ENCODE peak calls at places on chromosomes 4 and X, in nine cellular contexts. J, C, E, L, W, Q, Z, M and N are unnamed samples.

GRCh38 chrX:151735219-151735618 is 673 bp downstream of the CNGA2 start:
- DNase-seq in L (no peak), Q (no peak), C (no peak), W (no peak), E (no peak), Z (no peak), M (no peak), J (no peak), N (no peak)

GRCh38 chr4:141132689-141133145 is 552 bp downstream of the RNF150 start:
- DNase-seq in L (peak), C (no peak), J (peak), E (peak), M (no peak), Z (no peak), Q (no peak), W (no peak), N (no peak)

GRCh38 chr4:152239216-152239615 is 296.7 kb downstream of the FBXW7 start:
- DNase-seq in Q (no peak), E (no peak), C (no peak), Z (no peak), L (no peak), W (no peak), J (no peak), M (no peak), N (no peak)

GRCh38 chr4:85409251-85409650 is 65.7 kb upstream of the ARHGAP24 start:
- DNase-seq in Q (no peak), J (no peak), W (no peak), Z (no peak), L (no peak), M (no peak), C (no peak), E (no peak), N (no peak)

GRCh38 chrX:115350696-115351408 is 61.3 kb downstream of the LUZP4 start:
- DNase-seq in W (no peak), C (no peak), J (no peak), Z (no peak), L (no peak), M (no peak), Q (no peak), E (no peak), N (no peak)

GRCh38 chrX:154547245-154548027 is at the start of gene IKBKG:
- DNase-seq in W (peak), M (peak), J (peak), C (peak), L (peak), Q (peak), Z (peak), E (peak), N (peak)

GRCh38 chr4:172850838-172851237 is 317.8 kb upstream of the GALNT7 start:
- DNase-seq in M (no peak), Z (peak), W (no peak), E (no peak), L (no peak), J (peak), C (no peak), Q (peak), N (no peak)

GRCh38 chr4:85543832-85544231 is 68.9 kb downstream of the ARHGAP24 start:
- DNase-seq in W (no peak), L (no peak), Q (peak), Z (no peak), C (no peak), E (no peak), M (no peak), J (no peak), N (no peak)

GRCh38 chr4:7773401-7774187 is 166.1 kb downstream of the AFAP1 start:
- DNase-seq in Q (no peak), M (no peak), E (no peak), L (no peak), J (no peak), W (no peak), C (no peak), Z (no peak), N (peak)

GRCh38 chrX:8036914-8037313 is 109.7 kb upstream of the PNPLA4 start:
- DNase-seq in C (no peak), Q (no peak), W (no peak), Z (no peak), J (no peak), M (no peak), E (no peak), L (no peak), N (no peak)

GRCh38 chrX:107119281-107119680 is 659 bp upstream of the RBM41 start:
- DNase-seq in L (no peak), C (no peak), Q (no peak), J (no peak), W (no peak), E (no peak), Z (no peak), M (no peak), N (no peak)

GRCh38 chr4:12963291-12963690 is 520.8 kb downstream of the RAB28 start:
- DNase-seq in E (no peak), W (no peak), Q (no peak), J (no peak), Z (no peak), L (no peak), M (no peak), C (no peak), N (no peak)

GRCh38 chr4:158769175-158769831 is 477 bp downstream of the FNIP2 start:
- DNase-seq in E (peak), Z (peak), W (peak), M (peak), L (peak), J (peak), Q (no peak), C (peak), N (peak)

GRCh38 chrX:84155938-84156337 is 32.1 kb downstream of the RPS6KA6 start:
- DNase-seq in M (no peak), C (no peak), W (no peak), L (no peak), E (no peak), J (no peak), Q (peak), Z (no peak), N (no peak)

GRCh38 chrX:13897571-13897970 is 80.7 kb upstream of the GPM6B start:
- DNase-seq in E (no peak), C (no peak), W (no peak), J (no peak), L (no peak), Z (no peak), M (no peak), Q (no peak), N (no peak)